ENCODE peak calls at places on chromosomes 5 and 9, in five cellular contexts. One of them, this sample, is unnamed.

GRCh38 chr5:169020102-169020501 is 280.8 kb downstream of the SLIT3 start:
- DNase-seq in hepatocyte: peak; percentile 43
- DNase-seq in neural progenitor cell: peak; percentile 25
- DNase-seq in left ventricle myocardium inferior: no peak
- DNase-seq in CD8-positive, alpha-beta T cell: no peak
- DNase-seq in this sample: no peak

GRCh38 chr5:125492977-125493376 is 746.5 kb upstream of the ZNF608 start:
- DNase-seq in left ventricle myocardium inferior: no peak
- DNase-seq in neural progenitor cell: no peak
- DNase-seq in CD8-positive, alpha-beta T cell: no peak
- DNase-seq in hepatocyte: no peak
- DNase-seq in this sample: no peak

GRCh38 chr5:135007305-135007704 is 26.7 kb downstream of the PITX1 start:
- DNase-seq in CD8-positive, alpha-beta T cell: no peak
- DNase-seq in neural progenitor cell: no peak
- DNase-seq in left ventricle myocardium inferior: no peak
- DNase-seq in hepatocyte: no peak
- DNase-seq in this sample: no peak

GRCh38 chr9:32431196-32431595 is 46.8 kb downstream of the ACO1 start:
- DNase-seq in hepatocyte: no peak
- DNase-seq in left ventricle myocardium inferior: no peak
- DNase-seq in CD8-positive, alpha-beta T cell: no peak
- DNase-seq in neural progenitor cell: no peak
- DNase-seq in this sample: no peak

GRCh38 chr5:41695920-41696582 is 174.2 kb downstream of the OXCT1 start:
- DNase-seq in CD8-positive, alpha-beta T cell: no peak
- DNase-seq in neural progenitor cell: no peak
- DNase-seq in left ventricle myocardium inferior: no peak
- DNase-seq in hepatocyte: peak; percentile 8
- DNase-seq in this sample: no peak

GRCh38 chr5:10863763-10864383 is 102.8 kb upstream of the DAP start:
- DNase-seq in CD8-positive, alpha-beta T cell: no peak
- DNase-seq in neural progenitor cell: peak; percentile 65
- DNase-seq in hepatocyte: peak; percentile 48
- DNase-seq in left ventricle myocardium inferior: no peak
- DNase-seq in this sample: no peak

GRCh38 chr9:93676310-93677054 is 100.1 kb downstream of the PHF2 start:
- DNase-seq in CD8-positive, alpha-beta T cell: no peak
- DNase-seq in neural progenitor cell: no peak
- DNase-seq in hepatocyte: no peak
- DNase-seq in left ventricle myocardium inferior: peak; percentile 7
- DNase-seq in this sample: peak; percentile 10

GRCh38 chr9:37255944-37256862 is 135.8 kb downstream of the ZCCHC7 start:
- DNase-seq in CD8-positive, alpha-beta T cell: no peak
- DNase-seq in hepatocyte: no peak
- DNase-seq in left ventricle myocardium inferior: no peak
- DNase-seq in neural progenitor cell: no peak
- DNase-seq in this sample: no peak

GRCh38 chr5:135491552-135492318 is 39.6 kb upstream of the TIFAB start:
- DNase-seq in hepatocyte: peak; percentile 63
- DNase-seq in CD8-positive, alpha-beta T cell: no peak
- DNase-seq in neural progenitor cell: peak; percentile 79
- DNase-seq in left ventricle myocardium inferior: no peak
- DNase-seq in this sample: no peak

GRCh38 chr9:21381752-21382339 is 3.4 kb downstream of the IFNA2 start:
- DNase-seq in hepatocyte: peak; percentile 51
- DNase-seq in left ventricle myocardium inferior: no peak
- DNase-seq in neural progenitor cell: no peak
- DNase-seq in CD8-positive, alpha-beta T cell: no peak
- DNase-seq in this sample: no peak

GRCh38 chr9:72539824-72540347 is 18.5 kb downstream of the TMC1 start:
- DNase-seq in left ventricle myocardium inferior: no peak
- DNase-seq in hepatocyte: no peak
- DNase-seq in CD8-positive, alpha-beta T cell: no peak
- DNase-seq in neural progenitor cell: peak; percentile 6
- DNase-seq in this sample: no peak

GRCh38 chr9:134598884-134599245 is 42.7 kb upstream of the COL5A1 start:
- DNase-seq in CD8-positive, alpha-beta T cell: no peak
- DNase-seq in hepatocyte: no peak
- DNase-seq in left ventricle myocardium inferior: no peak
- DNase-seq in neural progenitor cell: no peak
- DNase-seq in this sample: no peak

GRCh38 chr9:12846035-12846434 is 71.2 kb downstream of the LURAP1L start:
- DNase-seq in hepatocyte: no peak
- DNase-seq in left ventricle myocardium inferior: no peak
- DNase-seq in CD8-positive, alpha-beta T cell: no peak
- DNase-seq in neural progenitor cell: no peak
- DNase-seq in this sample: no peak

GRCh38 chr5:1757511-1757910 is 42.1 kb downstream of the MRPL36 start:
- DNase-seq in left ventricle myocardium inferior: no peak
- DNase-seq in neural progenitor cell: no peak
- DNase-seq in CD8-positive, alpha-beta T cell: no peak
- DNase-seq in hepatocyte: no peak
- DNase-seq in this sample: no peak

GRCh38 chr5:123929055-123929474 is 417.1 kb downstream of the CSNK1G3 start:
- DNase-seq in hepatocyte: no peak
- DNase-seq in neural progenitor cell: no peak
- DNase-seq in CD8-positive, alpha-beta T cell: no peak
- DNase-seq in left ventricle myocardium inferior: no peak
- DNase-seq in this sample: no peak

GRCh38 chr5:60010328-60010727 is 116.8 kb upstream of the PDE4D start:
- DNase-seq in CD8-positive, alpha-beta T cell: no peak
- DNase-seq in hepatocyte: no peak
- DNase-seq in left ventricle myocardium inferior: no peak
- DNase-seq in neural progenitor cell: no peak
- DNase-seq in this sample: no peak

GRCh38 chr5:139091439-139092156 is 106.6 kb downstream of the SIL1 start:
- DNase-seq in neural progenitor cell: peak; percentile 18
- DNase-seq in hepatocyte: peak; percentile 11
- DNase-seq in left ventricle myocardium inferior: no peak
- DNase-seq in CD8-positive, alpha-beta T cell: no peak
- DNase-seq in this sample: no peak

GRCh38 chr9:134947265-134947955 is 29.7 kb upstream of the FCN1 start:
- DNase-seq in left ventricle myocardium inferior: no peak
- DNase-seq in CD8-positive, alpha-beta T cell: no peak
- DNase-seq in hepatocyte: no peak
- DNase-seq in neural progenitor cell: no peak
- DNase-seq in this sample: no peak

GRCh38 chr9:86040281-86041155 is 58.8 kb downstream of the GOLM1 start:
- DNase-seq in CD8-positive, alpha-beta T cell: no peak
- DNase-seq in hepatocyte: no peak
- DNase-seq in neural progenitor cell: no peak
- DNase-seq in left ventricle myocardium inferior: no peak
- DNase-seq in this sample: no peak

GRCh38 chr5:115387816-115388215 is 91.4 kb upstream of the CCDC112 start:
- DNase-seq in neural progenitor cell: no peak
- DNase-seq in CD8-positive, alpha-beta T cell: no peak
- DNase-seq in hepatocyte: no peak
- DNase-seq in left ventricle myocardium inferior: no peak
- DNase-seq in this sample: no peak

GRCh38 chr5:132207783-132208182 is 19.9 kb downstream of the P4HA2 start:
- DNase-seq in neural progenitor cell: peak; percentile 37
- DNase-seq in left ventricle myocardium inferior: no peak
- DNase-seq in CD8-positive, alpha-beta T cell: no peak
- DNase-seq in hepatocyte: no peak
- DNase-seq in this sample: no peak

GRCh38 chr5:17727212-17727611 is 93.0 kb downstream of the TAF11L14 start:
- DNase-seq in CD8-positive, alpha-beta T cell: no peak
- DNase-seq in neural progenitor cell: no peak
- DNase-seq in left ventricle myocardium inferior: no peak
- DNase-seq in hepatocyte: no peak
- DNase-seq in this sample: no peak

DNA sequence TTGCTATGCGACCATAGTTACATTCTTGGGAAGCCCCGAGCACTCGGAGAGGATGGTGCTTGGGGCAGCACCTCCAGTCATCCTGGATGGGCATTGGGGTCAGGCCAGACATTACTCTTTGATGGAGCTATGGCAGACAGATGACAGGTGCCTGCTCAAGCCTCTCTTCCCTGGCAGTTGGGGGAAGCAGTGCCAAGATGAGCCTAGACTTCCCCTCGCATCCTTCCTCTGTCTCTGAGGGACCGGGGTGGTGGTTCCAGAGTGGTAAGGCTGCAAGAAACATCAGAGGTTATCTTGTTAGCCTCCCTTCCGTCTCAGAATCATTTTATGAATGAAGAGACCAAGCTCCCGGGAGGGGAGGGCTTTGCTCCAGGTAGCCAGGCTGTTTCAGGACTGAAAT is 2.8 kb upstream of the HMCN2 start:
- DNase-seq in left ventricle myocardium inferior: no peak
- DNase-seq in neural progenitor cell: no peak
- DNase-seq in hepatocyte: no peak
- DNase-seq in CD8-positive, alpha-beta T cell: no peak
- DNase-seq in this sample: no peak
- H3K27ac ChIP-seq in left ventricle myocardium inferior: peak overlapping the region; percentile 44
- H3K27ac ChIP-seq in neural progenitor cell: no peak overlapping the region
- H3K27ac ChIP-seq in hepatocyte: no peak overlapping the region
- H3K27ac ChIP-seq in CD8-positive, alpha-beta T cell: no peak overlapping the region
- H3K27ac ChIP-seq in this sample: no peak overlapping the region

DNA sequence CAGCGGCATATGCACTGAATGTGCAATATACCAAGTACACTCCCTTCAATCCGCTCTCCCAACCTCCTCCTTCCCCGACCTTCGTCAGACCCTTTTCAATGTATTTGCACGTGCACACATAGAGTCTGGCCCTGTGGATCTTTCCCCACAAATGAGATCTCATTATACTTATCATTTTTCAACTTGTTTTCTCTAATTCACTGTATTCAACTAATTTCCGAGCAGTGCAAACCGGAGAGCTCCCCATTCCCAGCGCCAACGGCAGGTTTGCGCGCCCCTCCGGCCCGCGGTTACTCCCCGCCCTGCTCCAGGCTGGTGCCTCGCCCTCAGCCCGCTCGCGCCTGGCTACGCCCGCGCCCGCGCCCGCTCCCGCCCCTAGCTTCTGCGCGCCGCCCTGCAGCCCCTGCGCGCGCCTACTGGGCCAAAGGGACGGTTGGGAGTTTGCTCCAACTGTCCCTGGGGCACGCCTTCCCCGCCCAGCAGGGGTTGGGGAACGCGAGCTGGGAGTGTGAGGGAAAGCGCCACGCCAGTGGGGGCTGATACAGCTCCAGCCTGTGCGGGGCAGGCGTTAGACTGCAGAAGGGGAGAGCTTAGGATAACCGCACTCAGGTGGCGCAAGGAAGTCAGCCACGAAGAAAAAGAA is 3.3 kb upstream of the CDC20B start:
- DNase-seq in hepatocyte: peak; percentile 80
- DNase-seq in CD8-positive, alpha-beta T cell: no peak
- DNase-seq in left ventricle myocardium inferior: peak; percentile 24
- DNase-seq in neural progenitor cell: peak; percentile 94
- DNase-seq in this sample: no peak
- TF ChIP-seq CTCF in hepatocyte: peak; percentile 23
- TF ChIP-seq CTCF in CD8-positive, alpha-beta T cell: no peak
- TF ChIP-seq CTCF in left ventricle myocardium inferior: peak; percentile 61
- TF ChIP-seq CTCF in neural progenitor cell: peak; percentile 31
- TF ChIP-seq CTCF in this sample: peak; percentile 27

DNA sequence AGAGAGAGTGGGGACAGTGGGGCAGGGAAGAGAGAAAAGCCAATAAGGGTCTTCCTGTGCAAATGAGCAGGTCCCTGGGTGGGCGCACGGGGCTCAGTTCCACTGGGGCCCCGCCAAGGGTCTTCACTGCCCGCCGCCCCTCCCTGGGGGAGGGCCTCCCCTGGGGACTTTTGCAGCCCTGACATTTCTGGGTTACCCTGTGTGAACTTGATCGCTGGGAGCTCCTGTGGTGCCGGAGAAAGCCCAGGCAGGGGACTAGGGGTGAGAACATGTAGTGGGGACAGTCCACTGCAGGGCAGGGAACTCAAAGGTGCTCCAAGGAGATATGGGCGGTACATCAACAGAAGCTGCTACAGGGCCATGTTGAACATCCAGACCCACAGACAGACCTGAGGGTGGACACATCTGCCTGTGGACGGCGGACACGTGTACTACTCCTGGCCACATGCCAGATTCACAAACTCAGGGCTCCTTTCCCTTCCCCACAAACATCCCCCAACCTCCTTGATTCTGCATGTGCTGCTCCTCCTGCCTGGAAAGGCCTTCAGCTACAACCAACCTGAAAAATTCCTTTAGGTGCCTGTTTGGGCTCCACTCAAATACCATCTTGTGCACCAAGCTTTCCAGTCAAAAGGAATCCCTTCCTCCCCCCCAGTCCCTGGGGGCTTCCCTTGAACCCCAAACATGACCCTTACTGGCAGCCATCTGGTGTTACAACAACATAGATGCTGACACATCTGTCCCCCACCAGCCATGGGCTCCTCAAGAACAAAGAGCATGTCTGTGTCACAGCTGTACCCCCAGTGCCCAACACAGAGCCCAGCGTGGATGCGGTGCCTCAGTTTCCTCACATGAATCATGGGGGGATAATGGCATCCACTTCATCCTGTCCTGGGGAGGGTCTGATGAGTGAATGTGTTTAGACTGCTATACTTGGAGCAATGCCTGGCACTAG is 42.9 kb upstream of the NEK6 start:
- DNase-seq in hepatocyte: no peak
- DNase-seq in left ventricle myocardium inferior: no peak
- DNase-seq in neural progenitor cell: no peak
- DNase-seq in CD8-positive, alpha-beta T cell: no peak
- DNase-seq in this sample: no peak
- H3K4me1 ChIP-seq in hepatocyte: no peaks in the 10 kb centered on the region
- H3K4me1 ChIP-seq in left ventricle myocardium inferior: peaks cover 34% of the 10 kb centered on the region
- H3K4me1 ChIP-seq in neural progenitor cell: peaks cover 7% of the 10 kb centered on the region
- H3K4me1 ChIP-seq in CD8-positive, alpha-beta T cell: peaks cover 50% of the 10 kb centered on the region
- H3K4me1 ChIP-seq in this sample: no peaks in the 10 kb centered on the region

GRCh38 chr5:172895549-172895948 is 61.5 kb downstream of the ERGIC1 start:
- DNase-seq in neural progenitor cell: no peak
- DNase-seq in left ventricle myocardium inferior: no peak
- DNase-seq in hepatocyte: no peak
- DNase-seq in CD8-positive, alpha-beta T cell: no peak
- DNase-seq in this sample: no peak
- H3K27ac ChIP-seq in neural progenitor cell: no peak overlapping the region
- H3K27ac ChIP-seq in left ventricle myocardium inferior: no peak overlapping the region
- H3K27ac ChIP-seq in hepatocyte: no peak overlapping the region
- H3K27ac ChIP-seq in CD8-positive, alpha-beta T cell: no peak overlapping the region
- H3K27ac ChIP-seq in this sample: peak overlapping the region; percentile 93

DNA sequence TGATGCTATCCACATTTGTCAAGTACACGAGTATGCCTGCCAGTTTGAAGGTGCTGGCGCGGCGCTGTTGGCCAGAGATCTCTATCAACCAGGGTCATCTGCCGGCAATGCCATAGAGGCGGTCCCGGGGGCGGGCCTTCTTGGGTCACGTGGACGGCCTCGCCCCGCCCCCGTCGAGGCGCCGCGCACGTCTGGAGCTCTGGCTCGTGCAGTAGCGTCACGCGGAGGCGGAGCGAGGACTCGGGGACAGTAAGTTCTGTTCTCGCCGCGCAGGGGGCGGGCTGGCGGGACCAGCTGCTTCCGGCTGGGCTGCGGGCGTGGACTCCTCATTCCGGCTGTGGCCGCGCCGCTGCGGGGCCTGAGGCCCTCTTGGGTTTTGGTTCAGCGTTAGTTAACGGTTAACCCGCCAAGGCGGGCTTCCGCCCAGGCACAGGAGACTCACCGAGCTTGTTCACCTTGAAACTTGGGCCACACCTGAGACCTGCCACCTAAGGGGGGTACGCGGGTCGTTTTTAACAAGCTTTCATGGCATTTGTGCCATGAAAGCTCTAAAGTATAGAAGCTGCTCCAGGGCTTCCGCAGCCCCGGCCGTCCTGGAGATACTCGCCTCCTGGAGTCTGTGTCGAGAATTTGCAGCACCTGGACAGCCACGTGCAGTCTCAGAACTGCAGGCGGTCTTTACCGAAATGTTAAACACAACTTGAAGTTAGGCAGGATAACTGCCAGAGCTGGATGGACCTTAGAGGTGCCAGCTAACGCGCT is at the start of gene RFESD:
- DNase-seq in CD8-positive, alpha-beta T cell: peak; percentile 86
- DNase-seq in neural progenitor cell: peak; percentile 96
- DNase-seq in hepatocyte: peak; percentile 99
- DNase-seq in left ventricle myocardium inferior: peak; percentile 99
- DNase-seq in this sample: peak; percentile 98
- TF ChIP-seq CTCF in CD8-positive, alpha-beta T cell: peak; percentile 22
- TF ChIP-seq CTCF in neural progenitor cell: peak; percentile 20
- TF ChIP-seq CTCF in hepatocyte: peak; percentile 22
- TF ChIP-seq CTCF in left ventricle myocardium inferior: peak; percentile 6
- TF ChIP-seq CTCF in this sample: no peak

This sample was measured in uterus.